ENCODE peak calls at places on chromosomes 3 and 15, in five cellular contexts. One of them, this sample, is unnamed.

GRCh38 chr3:138724433-138724832 is 110.3 kb downstream of the PIK3CB start:
- DNase-seq in Caco-2: no peak
- DNase-seq in endothelial cell of umbilical vein: no peak
- DNase-seq in posterior vena cava: no peak
- DNase-seq in transverse colon: no peak
- DNase-seq in this sample: no peak

GRCh38 chr3:69092030-69092513 is 7.3 kb downstream of the ARL6IP5 start:
- DNase-seq in Caco-2: no peak
- DNase-seq in endothelial cell of umbilical vein: peak
- DNase-seq in posterior vena cava: no peak
- DNase-seq in transverse colon: no peak
- DNase-seq in this sample: no peak

GRCh38 chr3:58325525-58325992 is 7.1 kb upstream of the PXK start:
- DNase-seq in Caco-2: peak
- DNase-seq in endothelial cell of umbilical vein: peak
- DNase-seq in posterior vena cava: no peak
- DNase-seq in transverse colon: no peak
- DNase-seq in this sample: peak

GRCh38 chr3:132038198-132038825 is 3.5 kb upstream of the CPNE4 start:
- DNase-seq in Caco-2: no peak
- DNase-seq in endothelial cell of umbilical vein: peak
- DNase-seq in posterior vena cava: no peak
- DNase-seq in transverse colon: no peak
- DNase-seq in this sample: peak

GRCh38 chr15:42929449-42929848 is 8.9 kb upstream of the TTBK2 start:
- DNase-seq in Caco-2: no peak
- DNase-seq in endothelial cell of umbilical vein: no peak
- DNase-seq in posterior vena cava: no peak
- DNase-seq in transverse colon: no peak
- DNase-seq in this sample: no peak

GRCh38 chr15:81002254-81003022 is 1.7 kb downstream of the TLNRD1 start:
- DNase-seq in Caco-2: peak
- DNase-seq in endothelial cell of umbilical vein: peak
- DNase-seq in posterior vena cava: peak
- DNase-seq in transverse colon: peak
- DNase-seq in this sample: no peak

GRCh38 chr3:18237251-18238005 is 187.7 kb downstream of the SATB1 start:
- DNase-seq in Caco-2: no peak
- DNase-seq in endothelial cell of umbilical vein: peak
- DNase-seq in posterior vena cava: no peak
- DNase-seq in transverse colon: no peak
- DNase-seq in this sample: no peak

GRCh38 chr3:192915724-192916123 is 1.9 kb downstream of the MB21D2 start:
- DNase-seq in Caco-2: no peak
- DNase-seq in endothelial cell of umbilical vein: no peak
- DNase-seq in posterior vena cava: no peak
- DNase-seq in transverse colon: no peak
- DNase-seq in this sample: no peak

GRCh38 chr15:96838088-96838487 is 507.6 kb downstream of the NR2F2 start:
- DNase-seq in Caco-2: no peak
- DNase-seq in endothelial cell of umbilical vein: no peak
- DNase-seq in posterior vena cava: no peak
- DNase-seq in transverse colon: no peak
- DNase-seq in this sample: no peak

GRCh38 chr3:172536993-172537419 is 13.8 kb upstream of the TNFSF10 start:
- DNase-seq in Caco-2: no peak
- DNase-seq in endothelial cell of umbilical vein: peak
- DNase-seq in posterior vena cava: no peak
- DNase-seq in transverse colon: no peak
- DNase-seq in this sample: no peak

GRCh38 chr15:58538901-58539300 is 107.1 kb downstream of the LIPC start:
- DNase-seq in Caco-2: no peak
- DNase-seq in endothelial cell of umbilical vein: no peak
- DNase-seq in posterior vena cava: no peak
- DNase-seq in transverse colon: no peak
- DNase-seq in this sample: no peak

GRCh38 chr3:3579658-3580057 is 219.6 kb upstream of the LRRN1 start:
- DNase-seq in Caco-2: no peak
- DNase-seq in endothelial cell of umbilical vein: no peak
- DNase-seq in posterior vena cava: no peak
- DNase-seq in transverse colon: no peak
- DNase-seq in this sample: no peak

GRCh38 chr3:42502429-42503250 is at the start of gene VIPR1:
- DNase-seq in Caco-2: peak
- DNase-seq in endothelial cell of umbilical vein: peak
- DNase-seq in posterior vena cava: peak
- DNase-seq in transverse colon: peak
- DNase-seq in this sample: peak

GRCh38 chr3:194395201-194395600 is 3.9 kb downstream of the GP5 start:
- DNase-seq in Caco-2: no peak
- DNase-seq in endothelial cell of umbilical vein: peak
- DNase-seq in posterior vena cava: no peak
- DNase-seq in transverse colon: no peak
- DNase-seq in this sample: peak

GRCh38 chr3:195083659-195084058 is 187.3 kb downstream of the XXYLT1 start:
- DNase-seq in Caco-2: no peak
- DNase-seq in endothelial cell of umbilical vein: no peak
- DNase-seq in posterior vena cava: peak
- DNase-seq in transverse colon: no peak
- DNase-seq in this sample: no peak

GRCh38 chr3:169945313-169945712 is 21.3 kb upstream of the SEC62 start:
- DNase-seq in Caco-2: no peak
- DNase-seq in endothelial cell of umbilical vein: peak
- DNase-seq in posterior vena cava: no peak
- DNase-seq in transverse colon: peak
- DNase-seq in this sample: no peak

GRCh38 chr3:143843607-143844006 is 4.7 kb downstream of the SLC9A9 start:
- DNase-seq in Caco-2: no peak
- DNase-seq in endothelial cell of umbilical vein: no peak
- DNase-seq in posterior vena cava: no peak
- DNase-seq in transverse colon: no peak
- DNase-seq in this sample: no peak

GRCh38 chr3:52446631-52447511 is 2.0 kb upstream of the SEMA3G start:
- DNase-seq in Caco-2: peak
- DNase-seq in endothelial cell of umbilical vein: peak
- DNase-seq in posterior vena cava: no peak
- DNase-seq in transverse colon: peak
- DNase-seq in this sample: peak